ENCODE peak calls at places on chromosome 20, in seven cellular contexts. C is mesenchymal stem cell, P is mesendoderm, W is neuronal stem cell, S is H1, I is trophoblast cell, K is H9. J is an unnamed sample.
A peak's percentile ranks its signal among the peaks of the same experiment; 100 is the strongest.

GRCh38 chr20:52439385-52439784 is 247.8 kb upstream of the ZFP64 start:
- DNase-seq in C (no peak), P (peak; percentile 31), W (no peak), S (no peak), I (no peak), K (no peak), J (no peak)

GRCh38 chr20:37651932-37652331 is 41.9 kb upstream of the CTNNBL1 start:
- DNase-seq in C (no peak), P (peak; percentile 66), W (peak; percentile 59), S (peak; percentile 34), I (no peak), K (peak; percentile 77), J (no peak)

GRCh38 chr20:23145281-23145700 is 59.2 kb upstream of the CD93 start:
- DNase-seq in C (peak; percentile 72), P (no peak), W (no peak), S (no peak), I (peak; percentile 55), K (no peak), J (peak; percentile 56)

GRCh38 chr20:8457978-8458377 is 325.9 kb downstream of the PLCB1 start:
- DNase-seq in C (no peak), P (no peak), W (no peak), S (no peak), I (no peak), K (no peak), J (no peak)

GRCh38 chr20:58647814-58648501 is 3.1 kb upstream of the STX16 start:
- DNase-seq in C (no peak), P (no peak), W (no peak), S (no peak), I (no peak), K (no peak), J (peak; percentile 82)

GRCh38 chr20:50977066-50978045 is 18.7 kb downstream of the MOCS3 start:
- DNase-seq in C (no peak), P (no peak), W (no peak), S (no peak), I (peak; percentile 49), K (no peak), J (no peak)

GRCh38 chr20:1900321-1900791 is 5.1 kb downstream of the SIRPA start:
- DNase-seq in C (peak; percentile 80), P (peak; percentile 98), W (peak; percentile 61), S (peak; percentile 73), I (no peak), K (peak; percentile 90), J (peak; percentile 80)

GRCh38 chr20:54345301-54345724 is 130.1 kb upstream of the DOK5 start:
- DNase-seq in C (peak; percentile 3), P (no peak), W (no peak), S (no peak), I (peak; percentile 41), K (no peak), J (peak; percentile 87)

GRCh38 chr20:43379239-43379917 is 78.3 kb upstream of the SRSF6 start:
- DNase-seq in C (no peak), P (no peak), W (no peak), S (no peak), I (peak; percentile 87), K (no peak), J (peak; percentile 96)

GRCh38 chr20:56626367-56627121 is 2.6 kb upstream of the TFAP2C start:
- DNase-seq in C (peak; percentile 52), P (peak; percentile 84), W (peak; percentile 71), S (peak; percentile 59), I (peak; percentile 66), K (peak; percentile 82), J (no peak)

GRCh38 chr20:44089987-44090674 is 96.9 kb downstream of the JPH2 start:
- DNase-seq in C (peak; percentile 73), P (peak; percentile 63), W (no peak), S (no peak), I (no peak), K (no peak), J (peak; percentile 69)

GRCh38 chr20:9051508-9051907 is 17.4 kb upstream of the PLCB4 start:
- DNase-seq in C (peak; percentile 98), P (peak; percentile 84), W (no peak), S (no peak), I (peak; percentile 54), K (no peak), J (peak; percentile 99)

GRCh38 chr20:58829531-58829941 is 21.2 kb downstream of the GNAS-AS1 start:
- DNase-seq in C (no peak), P (no peak), W (no peak), S (no peak), I (no peak), K (no peak), J (peak; percentile 4)

GRCh38 chr20:19976595-19977372 is 40.4 kb upstream of the NAA20 start:
- DNase-seq in C (peak; percentile 80), P (peak; percentile 95), W (no peak), S (peak; percentile 50), I (no peak), K (no peak), J (peak; percentile 83)

GRCh38 chr20:9467995-9468394 is 46.4 kb upstream of the LAMP5 start:
- DNase-seq in C (no peak), P (peak; percentile 23), W (peak; percentile 11), S (no peak), I (no peak), K (peak; percentile 34), J (no peak)

GRCh38 chr20:4896971-4897497 is 104.3 kb downstream of the SLC23A2 start:
- DNase-seq in C (no peak), P (peak; percentile 68), W (no peak), S (no peak), I (no peak), K (peak; percentile 81), J (no peak)

GRCh38 chr20:23449400-23449799 is 3.3 kb downstream of the CST11 start:
- DNase-seq in C (no peak), P (no peak), W (no peak), S (no peak), I (no peak), K (no peak), J (no peak)

GRCh38 chr20:652611-653109 is 340 bp downstream of the SRXN1 start:
- DNase-seq in C (peak; percentile 51), P (peak; percentile 62), W (no peak), S (no peak), I (no peak), K (no peak), J (peak; percentile 44)

GRCh38 chr20:23399568-23400241 is 21.6 kb downstream of the NAPB start:
- DNase-seq in C (peak; percentile 75), P (peak; percentile 18), W (no peak), S (no peak), I (no peak), K (no peak), J (peak; percentile 58)

GRCh38 chr20:61042501-61043385 is 209.3 kb upstream of the CDH4 start:
- DNase-seq in C (no peak), P (no peak), W (no peak), S (no peak), I (no peak), K (no peak), J (peak; percentile 18)

GRCh38 chr20:51425347-51426106 is 117.0 kb downstream of the NFATC2 start:
- DNase-seq in C (no peak), P (no peak), W (no peak), S (no peak), I (no peak), K (no peak), J (no peak)

GRCh38 chr20:18058661-18059467 is 1.1 kb upstream of the OVOL2 start:
- DNase-seq in C (no peak), P (peak; percentile 81), W (peak; percentile 45), S (no peak), I (peak; percentile 17), K (peak; percentile 87), J (no peak)

GRCh38 chr20:774680-775057 is 6.4 kb upstream of the SLC52A3 start:
- DNase-seq in C (no peak), P (no peak), W (no peak), S (no peak), I (no peak), K (no peak), J (no peak)

GRCh38 chr20:63180541-63181185 is 35.3 kb downstream of the YTHDF1 start:
- DNase-seq in C (no peak), P (no peak), W (no peak), S (no peak), I (no peak), K (no peak), J (no peak)
- H2BK120ac ChIP-seq in C (no peak overlapping the region), P (no peak overlapping the region), W (no peak overlapping the region), S (no peak overlapping the region), I (no peak overlapping the region), K (no peak overlapping the region), J (no peak overlapping the region)

GRCh38 chr20:31716818-31717477 is 5.7 kb downstream of the BCL2L1 start:
- DNase-seq in C (no peak), P (no peak), W (no peak), S (no peak), I (no peak), K (no peak), J (no peak)
- H3K4me1 ChIP-seq in C (peaks cover 31% of the 10 kb centered on the region), P (peaks cover 32% of the 10 kb centered on the region), W (peaks cover 22% of the 10 kb centered on the region), S (peaks cover 51% of the 10 kb centered on the region), I (peaks cover 51% of the 10 kb centered on the region), K (peaks cover 28% of the 10 kb centered on the region), J (peaks cover 41% of the 10 kb centered on the region)

GRCh38 chr20:47040506-47041125 is 146.0 kb downstream of the EYA2 start:
- DNase-seq in C (no peak), P (no peak), W (no peak), S (no peak), I (no peak), K (no peak), J (no peak)

GRCh38 chr20:47041500-47041899 is 146.9 kb downstream of the EYA2 start:
- DNase-seq in C (no peak), P (no peak), W (no peak), S (no peak), I (no peak), K (no peak), J (no peak)

GRCh38 chr20:47043076-47043475 is 148.4 kb downstream of the EYA2 start:
- DNase-seq in C (no peak), P (no peak), W (no peak), S (no peak), I (no peak), K (no peak), J (peak; percentile 47)

GRCh38 chr20:47044938-47045337 is 150.3 kb downstream of the EYA2 start:
- DNase-seq in C (no peak), P (no peak), W (no peak), S (no peak), I (no peak), K (no peak), J (no peak)

GRCh38 chr20:47042464-47042863 is 147.8 kb downstream of the EYA2 start:
- DNase-seq in C (no peak), P (peak; percentile 4), W (no peak), S (no peak), I (no peak), K (no peak), J (no peak)
- H2BK120ac ChIP-seq in C (no peak overlapping the region), P (no peak overlapping the region), W (no peak overlapping the region), S (no peak overlapping the region), I (no peak overlapping the region), K (no peak overlapping the region), J (no peak overlapping the region)

DNA sequence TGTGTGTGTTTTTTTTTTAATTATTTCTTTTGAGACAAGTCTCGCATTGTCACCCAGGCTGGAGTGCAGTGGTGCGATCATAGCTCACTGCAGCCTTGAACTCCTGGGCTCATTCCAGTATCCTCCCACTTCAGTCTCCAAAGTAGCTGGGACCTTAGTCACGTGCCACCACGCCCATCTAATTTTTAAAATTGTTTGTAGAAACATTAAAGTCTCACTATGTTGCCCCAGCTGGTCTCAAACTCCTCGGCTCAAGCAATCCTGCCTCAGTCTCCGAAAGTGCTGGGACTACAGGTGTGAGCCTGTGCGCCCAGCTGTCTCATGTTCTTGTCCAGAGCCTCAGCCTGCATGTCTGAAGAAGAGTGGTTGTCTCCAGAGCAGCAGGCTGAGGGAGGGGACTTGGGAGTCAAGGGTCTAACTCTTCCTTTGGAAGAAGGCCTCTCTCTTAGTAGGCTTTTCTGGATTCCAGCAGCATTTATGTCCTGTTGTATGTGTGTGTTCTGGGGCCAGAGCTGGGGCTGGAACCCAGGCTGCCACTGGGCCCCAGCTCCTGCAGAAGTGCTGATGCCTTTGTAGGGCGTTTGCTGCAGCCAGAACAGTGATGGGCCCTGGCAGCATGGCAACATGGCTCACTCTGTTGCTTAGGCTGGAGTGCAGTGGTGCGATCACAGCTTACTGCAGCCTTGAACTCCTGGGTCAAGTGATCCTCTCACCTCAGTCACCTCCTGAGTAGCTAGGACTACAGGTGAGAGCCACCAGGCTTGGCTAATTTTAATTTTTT is 5.4 kb downstream of the DNMT3B start:
- DNase-seq in C (no peak), P (no peak), W (no peak), S (no peak), I (no peak), K (no peak), J (no peak)
- H3K4me1 ChIP-seq in C (peaks cover 18% of the 10 kb centered on the region), P (peaks cover 6% of the 10 kb centered on the region), W (peaks cover 8% of the 10 kb centered on the region), S (peaks cover 11% of the 10 kb centered on the region), I (peaks cover 14% of the 10 kb centered on the region), K (peaks cover 6% of the 10 kb centered on the region), J (peaks cover 5% of the 10 kb centered on the region)

J was measured in IMR-90.